ENCODE peak calls at places on chromosomes 3 and 15, in nine cellular contexts. Y, J, V, F, G, W, R, L and D are unnamed samples.

GRCh38 chr3:43979637-43980036 is 262.0 kb upstream of the TOPAZ1 start:
- DNase-seq in R (no peak), F (no peak), W (no peak), J (no peak), G (no peak), V (no peak), L (no peak), Y (no peak), D (no peak)

GRCh38 chr15:41872166-41872747 is 21.6 kb downstream of the SPTBN5 start:
- DNase-seq in F (no peak), R (no peak), W (no peak), G (no peak), L (no peak), V (no peak), J (no peak), Y (no peak), D (no peak)

GRCh38 chr3:113234688-113235260 is 23.4 kb downstream of the BOC start:
- DNase-seq in V (no peak), R (no peak), F (no peak), Y (no peak), W (no peak), L (no peak), J (no peak), G (no peak), D (no peak)

GRCh38 chr3:69504232-69504631 is 118.3 kb upstream of the FRMD4B start:
- DNase-seq in Y (no peak), J (no peak), F (no peak), R (no peak), W (no peak), V (no peak), G (peak; percentile 33), L (no peak), D (no peak)

GRCh38 chr3:179969525-179969924 is 67.2 kb downstream of the PEX5L start:
- DNase-seq in J (no peak), F (no peak), Y (no peak), L (no peak), G (peak; percentile 46), R (no peak), V (no peak), W (no peak), D (no peak)

GRCh38 chr3:177284383-177284881 is 87.2 kb upstream of the TBL1XR1 start:
- DNase-seq in Y (peak; percentile 65), F (peak; percentile 39), L (peak; percentile 59), W (no peak), V (peak; percentile 23), G (peak; percentile 12), J (peak; percentile 74), R (peak; percentile 20), D (peak; percentile 33)

GRCh38 chr15:50247819-50248650 is 17.5 kb downstream of the HDC start:
- DNase-seq in R (no peak), J (peak; percentile 7), L (no peak), F (no peak), G (no peak), W (no peak), V (no peak), Y (no peak), D (peak; percentile 17)

GRCh38 chr15:38818156-38818745 is 253.6 kb upstream of the RASGRP1 start:
- DNase-seq in F (no peak), Y (no peak), J (no peak), V (no peak), L (no peak), R (no peak), W (no peak), G (no peak), D (no peak)

GRCh38 chr3:197522183-197522715 is 33.5 kb downstream of the BDH1 start:
- DNase-seq in Y (no peak), F (no peak), R (no peak), G (no peak), W (no peak), V (no peak), L (peak; percentile 91), J (no peak), D (no peak)

GRCh38 chr3:197525706-197526105 is 30.1 kb downstream of the BDH1 start:
- DNase-seq in L (no peak), W (no peak), V (no peak), G (no peak), R (no peak), Y (no peak), F (no peak), J (no peak), D (no peak)

GRCh38 chr3:197523551-197523950 is 32.2 kb downstream of the BDH1 start:
- DNase-seq in V (no peak), Y (no peak), W (no peak), J (no peak), L (no peak), R (no peak), G (no peak), F (no peak), D (no peak)

GRCh38 chr3:197522881-197523342 is 32.9 kb downstream of the BDH1 start:
- DNase-seq in L (no peak), G (no peak), W (no peak), R (no peak), Y (no peak), F (no peak), J (no peak), V (no peak), D (no peak)

DNA sequence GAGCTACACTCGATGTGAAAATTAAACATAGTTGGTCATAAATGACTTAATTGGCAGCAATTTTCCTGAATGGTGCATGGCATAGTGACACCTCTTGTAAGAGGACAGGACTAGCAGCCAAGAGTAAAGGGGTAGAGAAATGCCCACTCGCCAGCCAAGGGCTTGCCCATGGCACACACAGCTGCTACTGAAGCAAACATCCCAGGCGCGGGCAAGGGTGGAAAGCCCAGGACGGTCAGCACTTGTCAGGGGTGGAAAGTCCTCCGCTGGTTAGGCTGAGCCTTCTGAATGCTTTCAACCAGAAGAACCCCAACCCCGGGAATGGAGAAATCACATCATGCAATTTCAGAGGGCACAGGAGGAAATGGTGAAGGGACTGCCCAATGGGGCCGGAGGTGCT is 31.6 kb downstream of the BDH1 start:
- DNase-seq in W (no peak), G (no peak), L (no peak), R (no peak), J (no peak), Y (no peak), F (no peak), V (no peak), D (no peak)
- H3K27ac ChIP-seq in W (no peak overlapping the region), G (no peak overlapping the region), L (no peak overlapping the region), R (no peak overlapping the region), J (no peak overlapping the region), Y (no peak overlapping the region), F (no peak overlapping the region), V (no peak overlapping the region), D (no peak overlapping the region)

DNA sequence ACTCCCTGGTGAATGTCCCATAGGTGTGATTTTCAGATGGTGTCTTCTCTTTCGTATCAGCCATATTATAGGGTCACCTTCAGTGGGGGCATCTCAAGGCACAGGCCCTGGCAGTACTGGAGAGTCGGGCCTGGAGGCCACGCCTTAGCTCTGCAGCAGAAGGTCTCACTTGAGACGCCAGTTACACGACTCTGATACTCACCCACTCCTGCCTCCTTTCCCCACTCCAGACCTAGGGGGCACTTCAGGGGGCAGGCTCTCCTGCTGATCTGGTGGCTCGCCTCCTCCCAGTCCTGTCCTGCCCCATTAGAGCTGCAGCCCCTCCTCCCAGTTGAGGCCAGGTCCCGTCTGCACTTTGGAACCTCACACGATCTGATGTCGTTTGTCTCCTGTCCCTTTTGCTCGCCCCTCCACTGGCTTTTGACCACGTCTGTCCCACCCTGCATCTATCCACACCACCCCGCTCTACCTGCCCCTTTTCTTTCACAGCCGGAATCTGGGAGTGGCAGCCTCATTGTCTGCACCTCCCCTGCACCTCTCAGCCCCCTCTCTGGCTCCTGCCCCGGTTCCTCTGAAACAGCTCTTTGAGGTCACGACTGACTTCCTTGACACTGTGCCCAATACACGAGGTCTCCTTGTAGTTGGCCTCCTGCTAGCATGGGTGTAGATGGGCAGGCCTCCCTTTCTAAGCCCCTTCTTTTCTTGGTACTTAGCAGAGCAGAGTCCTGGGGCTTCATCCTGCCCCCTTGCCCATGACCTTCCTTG is 181.9 kb downstream of the NSMCE3 start:
- DNase-seq in V (no peak), Y (no peak), W (no peak), R (no peak), J (no peak), F (no peak), L (no peak), G (no peak), D (no peak)
- H3K27ac ChIP-seq in V (no peak overlapping the region), Y (no peak overlapping the region), W (no peak overlapping the region), R (no peak overlapping the region), J (no peak overlapping the region), F (no peak overlapping the region), L (no peak overlapping the region), G (no peak overlapping the region), D (no peak overlapping the region)

GRCh38 chr3:185705498-185705897 is 119.3 kb downstream of the IGF2BP2 start:
- DNase-seq in Y (no peak), J (no peak), L (no peak), G (no peak), F (no peak), R (no peak), W (no peak), V (no peak), D (no peak)

GRCh38 chr3:185708392-185708791 is 116.5 kb downstream of the IGF2BP2 start:
- DNase-seq in G (no peak), L (no peak), V (no peak), J (no peak), R (no peak), Y (no peak), F (no peak), W (no peak), D (no peak)

GRCh38 chr3:185701891-185702563 is 115.9 kb downstream of the SENP2 start:
- DNase-seq in F (no peak), G (no peak), R (no peak), W (no peak), V (no peak), L (no peak), Y (no peak), J (peak; percentile 23), D (no peak)

GRCh38 chr3:185699927-185700326 is 113.8 kb downstream of the SENP2 start:
- DNase-seq in G (no peak), L (no peak), F (no peak), J (no peak), V (no peak), Y (no peak), W (no peak), R (no peak), D (no peak)

GRCh38 chr3:185702564-185703225 is 116.6 kb downstream of the SENP2 start:
- DNase-seq in J (peak; percentile 61), G (no peak), R (no peak), V (no peak), F (no peak), W (no peak), Y (no peak), L (no peak), D (no peak)
- H3K27ac ChIP-seq in J (peak overlapping the region; percentile 48), G (peak overlapping the region; percentile 21), R (no peak overlapping the region), V (no peak overlapping the region), F (no peak overlapping the region), W (no peak overlapping the region), Y (no peak overlapping the region), L (peak overlapping the region; percentile 60), D (no peak overlapping the region)

DNA sequence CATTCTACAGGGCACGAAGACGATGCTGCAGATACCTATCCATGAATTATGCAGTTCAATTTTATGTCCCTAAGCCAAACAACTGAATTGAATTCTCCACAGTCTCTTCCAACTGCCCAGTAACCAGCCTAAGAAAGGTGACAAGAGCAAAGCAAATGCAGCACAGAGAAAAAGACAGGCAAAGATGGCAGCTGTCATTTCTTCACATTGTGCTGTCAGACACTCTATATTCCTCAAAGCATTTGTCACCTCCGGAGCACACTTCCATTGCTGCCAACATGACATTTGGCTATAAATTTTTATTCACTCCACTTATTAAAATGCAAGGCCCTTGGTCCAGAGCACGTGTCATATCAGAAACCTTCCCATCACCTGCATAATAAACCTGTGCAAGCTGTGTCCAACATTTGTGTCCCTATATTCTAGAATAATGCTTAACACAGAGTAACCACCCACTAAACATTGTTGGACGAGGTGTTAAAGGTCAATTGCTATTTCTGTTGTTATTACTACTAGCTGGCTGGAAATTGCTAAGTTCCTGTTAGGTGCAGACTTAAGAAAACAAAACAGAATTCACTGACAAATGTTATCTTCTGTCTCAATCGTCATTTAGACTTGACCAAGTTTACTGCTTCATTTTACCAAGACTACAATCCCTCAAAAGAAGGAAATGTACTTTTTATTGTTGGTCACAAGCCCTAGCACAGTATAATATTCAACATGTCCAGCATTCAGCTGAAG is 89.7 kb downstream of the MAGI1 start:
- DNase-seq in R (no peak), J (no peak), G (no peak), V (no peak), F (no peak), L (no peak), Y (no peak), W (no peak), D (no peak)
- H3K27ac ChIP-seq in R (peak overlapping the region; percentile 52), J (no peak overlapping the region), G (no peak overlapping the region), V (no peak overlapping the region), F (no peak overlapping the region), L (peak overlapping the region; percentile 71), Y (peak overlapping the region; percentile 18), W (no peak overlapping the region), D (no peak overlapping the region)